ENCODE peak calls at places on chromosomes 2 and 18, in eight cellular contexts. K is CD4-positive, alpha-beta T cell; P is Calu3; V is BJ; T is heart left ventricle; X is glutamatergic neuron; N is dorsolateral prefrontal cortex; D is AG04450. B is an unnamed sample.

GRCh38 chr18:48902023-48902855 is 48.5 kb downstream of the SMAD7 start:
- DNase-seq in X (no peak), N (peak; percentile 65), K (no peak), V (peak; percentile 20), D (peak; percentile 78), P (peak; percentile 95), T (peak; percentile 94), B (peak; percentile 77)

GRCh38 chr2:170310876-170311502 is 133.0 kb downstream of the MYO3B start:
- DNase-seq in K (no peak), D (no peak), X (no peak), N (no peak), P (no peak), V (no peak), T (no peak), B (no peak)

GRCh38 chr2:109531221-109531620 is 82.5 kb downstream of the SEPTIN10 start:
- DNase-seq in K (no peak), N (no peak), T (peak; percentile 27), D (no peak), X (no peak), V (no peak), P (no peak), B (no peak)

GRCh38 chr2:100008960-100009359 is 133.4 kb downstream of the AFF3 start:
- DNase-seq in N (no peak), V (peak; percentile 72), T (no peak), D (no peak), X (no peak), K (no peak), P (no peak), B (peak; percentile 49)

GRCh38 chr18:9765505-9765904 is 57.4 kb downstream of the RAB31 start:
- DNase-seq in N (no peak), X (no peak), D (no peak), T (no peak), K (no peak), P (no peak), V (no peak), B (no peak)

GRCh38 chr2:132521321-132521720 is 104.7 kb downstream of the GPR39 start:
- DNase-seq in P (no peak), V (no peak), K (no peak), D (no peak), N (no peak), T (no peak), X (no peak), B (no peak)

GRCh38 chr2:28404086-28404485 is 11.4 kb downstream of the FOSL2 start:
- DNase-seq in T (no peak), K (no peak), N (peak; percentile 26), X (no peak), V (no peak), D (no peak), P (no peak), B (no peak)

GRCh38 chr2:145257931-145258330 is 738.0 kb upstream of the ZEB2 start:
- DNase-seq in K (no peak), D (no peak), P (no peak), X (no peak), N (no peak), V (no peak), T (no peak), B (no peak)

GRCh38 chr2:101803945-101804696 is 106.6 kb downstream of the MAP4K4 start:
- DNase-seq in P (no peak), N (no peak), D (no peak), K (no peak), T (no peak), X (peak; percentile 53), V (no peak), B (no peak)

GRCh38 chr2:121527009-121527682 is 3.5 kb upstream of the RNU4ATAC start:
- DNase-seq in K (no peak), X (no peak), P (no peak), D (no peak), T (no peak), V (no peak), N (no peak), B (peak; percentile 30)

DNA sequence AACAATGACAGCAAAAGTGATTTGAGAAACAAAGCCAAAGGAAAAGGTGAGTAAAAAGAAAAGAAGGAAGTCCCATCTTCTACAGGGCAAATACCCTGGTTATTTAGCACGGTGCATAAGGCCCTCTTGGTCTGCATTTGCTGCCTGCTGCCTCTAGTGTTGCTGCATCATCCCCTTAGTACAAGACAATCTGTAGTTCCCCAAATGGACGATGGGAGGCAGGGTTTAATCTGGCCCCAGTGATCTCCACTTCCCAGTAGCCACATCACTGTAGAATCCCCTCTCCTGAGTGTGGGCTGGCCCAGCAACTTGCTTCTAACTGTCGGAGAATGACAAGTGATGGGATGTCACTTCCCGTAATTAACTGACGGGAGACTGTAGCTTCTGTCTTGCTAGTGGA is 85.1 kb downstream of the CTAGE1 start:
- DNase-seq in N (no peak), K (no peak), D (no peak), T (no peak), P (no peak), X (no peak), V (no peak), B (no peak)
- TF ChIP-seq CTCF in N (no peak), K (no peak), D (no peak), T (no peak), P (no peak), X (no peak), V (no peak), B (no peak)

DNA sequence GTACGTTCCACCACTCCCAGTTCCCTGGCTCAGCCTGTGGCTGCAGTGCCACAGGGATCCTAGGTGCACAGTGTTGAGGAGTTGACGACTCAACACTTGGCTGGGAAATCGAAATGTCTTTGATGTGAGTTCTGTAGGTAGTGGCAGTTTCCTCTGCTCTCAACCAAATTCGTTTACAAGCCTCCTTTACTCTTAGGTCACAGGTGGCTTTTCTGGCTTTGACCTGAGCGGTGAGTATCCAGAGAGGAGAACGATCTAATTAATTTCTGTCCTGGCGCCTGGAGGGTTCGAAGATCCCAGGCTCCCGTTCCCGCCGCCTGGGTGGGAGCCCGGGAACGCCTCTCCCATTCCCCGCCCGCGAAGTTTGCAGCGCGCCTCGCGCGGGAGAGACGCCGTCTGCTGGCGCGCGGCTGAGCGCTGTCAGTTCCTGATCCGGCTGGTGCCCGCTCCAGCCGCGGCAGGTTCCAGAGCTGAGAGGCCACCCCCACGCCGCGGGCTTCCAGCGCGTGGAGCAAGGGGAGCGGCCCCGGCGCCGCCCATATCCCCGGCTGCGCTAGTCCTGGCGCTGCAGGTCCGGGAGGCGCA is at the start of gene LAMA3:
- DNase-seq in T (peak; percentile 63), P (peak; percentile 69), D (no peak), N (peak; percentile 60), K (no peak), X (no peak), V (no peak), B (peak; percentile 15)
- TF ChIP-seq CTCF in T (no peak), P (no peak), D (peak; percentile 26), N (no peak), K (no peak), X (no peak), V (peak; percentile 45), B (peak; percentile 49)

GRCh38 chr2:58447586-58447985 is 206.5 kb upstream of the FANCL start:
- DNase-seq in K (no peak), P (no peak), V (no peak), T (no peak), D (no peak), X (no peak), N (no peak), B (no peak)

GRCh38 chr2:58449286-58450010 is 208.3 kb upstream of the FANCL start:
- DNase-seq in K (no peak), V (no peak), P (no peak), N (no peak), D (no peak), X (no peak), T (no peak), B (no peak)

GRCh38 chr2:58448845-58449244 is 207.7 kb upstream of the FANCL start:
- DNase-seq in D (no peak), N (no peak), K (no peak), P (no peak), T (no peak), V (no peak), X (no peak), B (no peak)

DNA sequence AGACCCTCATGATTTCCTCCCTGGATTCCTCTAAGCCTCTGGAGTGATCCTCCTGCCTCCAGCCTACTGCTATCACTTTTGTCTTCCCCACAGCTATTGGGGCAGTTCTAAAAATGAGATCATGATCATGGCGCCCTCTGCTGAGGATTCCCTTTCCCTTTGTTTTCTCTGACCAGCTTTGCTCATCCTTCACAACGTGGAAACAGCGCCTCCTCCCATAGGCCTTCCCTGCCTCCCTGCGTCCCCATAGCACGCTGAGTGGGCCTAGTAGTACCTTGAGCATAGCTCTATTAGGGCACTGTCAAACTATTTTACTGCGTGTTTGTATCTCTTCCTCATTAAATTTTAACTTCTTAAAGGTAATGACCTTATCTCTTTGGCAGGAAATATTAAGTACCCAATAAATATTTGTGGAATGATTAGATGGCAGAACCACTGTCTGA is 207.0 kb upstream of the FANCL start:
- DNase-seq in P (peak; percentile 76), X (peak; percentile 76), K (no peak), T (peak; percentile 48), D (peak; percentile 41), N (peak; percentile 75), V (no peak), B (peak; percentile 10)
- TF ChIP-seq CTCF in P (peak; percentile 67), X (peak; percentile 35), K (no peak), T (no peak), D (peak; percentile 72), N (peak; percentile 86), V (peak; percentile 70), B (peak; percentile 58)

GRCh38 chr2:168116448-168116847 is 130.9 kb downstream of the STK39 start:
- DNase-seq in N (no peak), K (no peak), V (no peak), X (peak; percentile 40), D (no peak), P (no peak), T (no peak), B (no peak)

GRCh38 chr2:168120310-168120709 is 127.1 kb downstream of the STK39 start:
- DNase-seq in X (no peak), D (no peak), K (no peak), T (no peak), N (no peak), P (no peak), V (no peak), B (no peak)

GRCh38 chr2:168119519-168120141 is 127.8 kb downstream of the STK39 start:
- DNase-seq in K (no peak), N (no peak), X (no peak), V (peak; percentile 8), T (no peak), D (peak; percentile 32), P (peak; percentile 49), B (peak; percentile 34)

GRCh38 chr2:168120730-168121129 is 126.7 kb downstream of the STK39 start:
- DNase-seq in K (no peak), D (no peak), T (no peak), V (no peak), P (no peak), X (no peak), N (peak; percentile 50), B (no peak)

DNA sequence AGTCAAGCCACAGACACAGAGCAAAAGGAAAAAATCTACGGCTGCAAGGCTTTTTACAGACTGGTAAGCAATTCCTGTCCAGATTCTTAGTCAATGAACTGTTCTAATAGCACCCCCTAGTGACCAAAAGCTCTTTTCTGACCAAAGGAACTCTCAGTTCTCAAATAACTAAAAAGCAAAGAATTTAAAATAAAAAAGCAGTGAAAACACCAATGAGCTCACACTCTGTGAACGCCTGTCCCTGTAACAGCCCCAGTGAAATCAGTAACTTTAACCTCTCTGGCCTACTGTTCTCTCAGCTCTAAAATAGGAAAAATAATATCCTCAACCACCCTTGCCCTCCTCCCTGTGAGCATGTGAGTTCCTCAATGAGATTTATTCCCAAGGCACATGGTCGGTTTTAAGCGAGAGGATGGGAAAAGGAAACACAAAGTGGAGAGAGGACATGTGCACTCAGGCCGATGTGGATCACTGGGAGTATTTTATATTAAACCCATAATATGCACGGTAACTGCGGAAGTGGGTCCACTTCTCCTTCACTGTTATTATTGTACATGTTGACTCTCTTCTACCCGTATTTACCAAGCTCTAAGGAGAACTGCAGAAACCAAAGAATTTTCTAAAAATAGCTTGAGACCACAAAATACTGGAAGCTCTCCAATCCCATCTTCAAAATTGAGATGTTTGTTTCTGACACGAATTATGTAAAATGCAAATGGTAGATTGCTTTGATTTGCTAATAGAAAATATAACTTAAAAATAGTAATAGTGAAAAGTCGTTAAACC is 128.5 kb downstream of the STK39 start:
- DNase-seq in K (no peak), D (peak; percentile 54), T (no peak), X (no peak), P (peak; percentile 41), V (peak; percentile 14), N (no peak), B (peak; percentile 49)
- TF ChIP-seq CTCF in K (peak; percentile 51), D (peak; percentile 70), T (peak; percentile 63), X (peak; percentile 81), P (peak; percentile 49), V (peak; percentile 68), N (peak; percentile 85), B (peak; percentile 67)

B was measured in AG09319.